ENCODE peak calls at places on chromosomes 3 and 15, in six cellular contexts. I, D, H, G, C and P are unnamed samples.

GRCh38 chr15:51224428-51224827 is 114.0 kb downstream of the CYP19A1 start:
- DNase-seq in I (no peak), D (peak), H (no peak), G (no peak), C (no peak), P (no peak)

GRCh38 chr15:63992300-63992699 is 54.0 kb downstream of the DAPK2 start:
- DNase-seq in I (no peak), D (no peak), H (no peak), G (no peak), C (no peak), P (no peak)

GRCh38 chr3:27789420-27789819 is 67.3 kb upstream of the EOMES start:
- DNase-seq in I (no peak), D (no peak), H (no peak), G (no peak), C (no peak), P (no peak)

GRCh38 chr15:57769266-57769665 is 62.8 kb downstream of the POLR2M start:
- DNase-seq in I (peak), D (peak), H (no peak), G (no peak), C (no peak), P (no peak)

GRCh38 chr15:77415450-77416448 is 4.2 kb downstream of the PEAK1 start:
- DNase-seq in I (no peak), D (peak), H (no peak), G (peak), C (no peak), P (no peak)

GRCh38 chr3:155418426-155418825 is 124.9 kb upstream of the STRIT1 start:
- DNase-seq in I (no peak), D (peak), H (no peak), G (peak), C (peak), P (no peak)

GRCh38 chr15:74613953-74614743 is 1.5 kb upstream of the CLK3 start:
- DNase-seq in I (no peak), D (no peak), H (no peak), G (peak), C (peak), P (no peak)

GRCh38 chr15:84891339-84891738 is 6.9 kb downstream of the SLC28A1 start:
- DNase-seq in I (peak), D (no peak), H (no peak), G (no peak), C (no peak), P (no peak)

GRCh38 chr15:29925227-29926082 is 103.2 kb upstream of the TJP1 start:
- DNase-seq in I (no peak), D (peak), H (peak), G (peak), C (peak), P (peak)

GRCh38 chr15:72970965-72971746 is 81.1 kb upstream of the NEO1 start:
- DNase-seq in I (no peak), D (peak), H (no peak), G (no peak), C (no peak), P (no peak)

GRCh38 chr15:99983894-99984293 is 250.7 kb upstream of the LYSMD4 start:
- DNase-seq in I (no peak), D (no peak), H (no peak), G (peak), C (peak), P (no peak)

GRCh38 chr3:14137004-14137403 is 12.2 kb downstream of the TMEM43 start:
- DNase-seq in I (peak), D (no peak), H (no peak), G (no peak), C (no peak), P (no peak)

GRCh38 chr15:101615986-101616848 is 36.0 kb downstream of the TM2D3 start:
- DNase-seq in I (no peak), D (peak), H (no peak), G (peak), C (peak), P (peak)

GRCh38 chr3:177561769-177562360 is 364.6 kb upstream of the TBL1XR1 start:
- DNase-seq in I (no peak), D (no peak), H (no peak), G (no peak), C (no peak), P (no peak)

GRCh38 chr3:196661400-196661799 is 21.9 kb downstream of the NRROS start:
- DNase-seq in I (no peak), D (no peak), H (no peak), G (no peak), C (no peak), P (no peak)

GRCh38 chr3:108333951-108334350 is 37.6 kb downstream of the HHLA2 start:
- DNase-seq in I (no peak), D (no peak), H (no peak), G (no peak), C (no peak), P (no peak)

GRCh38 chr3:110808630-110809029 is 263.0 kb upstream of the NECTIN3 start:
- DNase-seq in I (no peak), D (no peak), H (no peak), G (no peak), C (no peak), P (no peak)

GRCh38 chr3:8841472-8841871 is 72.1 kb upstream of the OXTR start:
- DNase-seq in I (no peak), D (no peak), H (no peak), G (no peak), C (no peak), P (no peak)

GRCh38 chr15:66830358-66830757 is 128.3 kb downstream of the SMAD6 start:
- DNase-seq in I (no peak), D (peak), H (no peak), G (no peak), C (no peak), P (no peak)
- TF ChIP-seq CTCF in I (no peak), D (no peak), H (no peak), G (no peak), C (no peak), P (no peak)

DNA sequence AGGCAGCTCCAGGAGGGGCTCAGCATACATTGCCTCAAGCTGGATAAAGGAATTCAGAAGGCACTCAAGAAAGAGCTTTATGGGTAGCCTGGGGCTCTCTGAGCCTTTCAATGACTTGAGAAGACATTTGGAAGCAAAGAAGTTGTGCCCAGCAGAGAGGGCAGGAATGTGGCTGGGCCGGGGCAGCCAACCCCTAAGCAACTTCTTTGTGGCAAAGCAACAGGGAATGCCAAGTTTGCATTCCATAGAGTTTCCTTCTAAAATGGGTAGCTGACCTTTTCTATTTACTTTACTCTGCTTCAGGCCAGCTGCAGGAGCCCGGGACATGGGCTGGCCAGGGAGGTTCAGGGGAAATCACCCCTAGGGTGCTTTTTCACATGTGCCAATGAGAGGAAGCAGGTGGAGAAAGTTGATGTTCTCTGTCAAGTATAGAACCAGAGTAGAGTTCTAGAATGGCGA is 45.6 kb downstream of the CCDC12 start:
- DNase-seq in I (no peak), D (no peak), H (peak), G (no peak), C (no peak), P (no peak)
- TF ChIP-seq CTCF in I (no peak), D (no peak), H (no peak), G (no peak), C (no peak), P (no peak)

DNA sequence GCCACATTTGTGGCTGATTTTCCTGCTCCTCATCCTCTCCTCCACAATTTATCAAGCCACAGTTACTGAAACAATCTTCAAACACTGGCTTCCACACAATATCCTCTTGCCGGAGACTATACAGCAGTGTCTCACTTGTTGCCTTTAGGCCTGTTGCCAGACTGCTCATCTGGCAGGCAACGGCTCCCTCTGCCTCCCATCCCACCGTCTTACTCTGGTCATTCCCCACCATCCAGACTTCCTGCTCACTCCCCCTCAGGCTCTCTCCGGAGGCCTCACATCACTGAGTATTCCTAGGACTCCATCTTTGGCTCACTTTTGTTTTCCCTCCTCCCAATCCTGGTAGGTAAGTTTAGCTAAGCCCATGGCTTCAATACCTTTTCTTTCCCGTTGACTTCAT is 301.9 kb downstream of the IL20RB start:
- DNase-seq in I (no peak), D (no peak), H (no peak), G (peak), C (no peak), P (no peak)
- TF ChIP-seq CTCF in I (no peak), D (no peak), H (no peak), G (peak), C (no peak), P (no peak)

DNA sequence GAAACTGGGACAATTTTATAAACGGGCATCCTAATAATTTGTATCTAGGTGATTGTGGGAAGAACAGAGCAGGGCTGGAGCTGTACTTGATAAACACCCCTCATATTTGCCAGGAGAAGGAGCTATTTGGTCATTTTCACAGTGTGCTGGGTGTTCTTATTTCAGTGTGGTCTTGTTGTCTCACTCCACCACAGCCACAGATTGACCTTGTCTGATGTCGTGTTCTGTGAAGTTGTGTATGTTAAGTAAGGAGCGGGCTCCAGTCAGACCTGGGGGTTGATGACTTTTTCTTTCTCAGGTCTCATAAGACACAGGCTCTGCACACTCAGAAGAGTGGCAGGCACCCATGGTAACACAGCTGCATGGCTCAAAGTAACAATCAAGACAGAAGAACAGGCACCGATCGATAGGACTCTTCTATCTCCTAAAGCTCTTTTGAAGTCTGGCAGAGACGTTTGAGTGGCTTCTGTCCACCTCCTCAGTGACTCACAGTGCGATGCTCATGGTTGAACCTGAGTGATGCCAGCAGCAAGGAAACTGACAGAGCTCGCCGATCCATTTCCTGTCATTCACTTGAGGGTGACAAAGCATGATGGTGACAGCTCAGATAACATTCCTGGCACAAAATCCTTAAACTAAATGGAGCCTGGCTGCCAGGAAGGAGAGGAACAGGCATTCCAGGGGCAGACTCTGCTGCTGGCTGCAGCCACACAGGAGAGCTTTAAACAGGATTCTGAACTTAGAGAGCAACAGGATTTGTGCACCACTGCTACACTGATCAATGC is 20.8 kb downstream of the DPH3 start:
- DNase-seq in I (no peak), D (peak), H (no peak), G (no peak), C (no peak), P (peak)
- TF ChIP-seq CTCF in I (no peak), D (no peak), H (no peak), G (no peak), C (no peak), P (no peak)

GRCh38 chr3:104460477-104461406 is 906.0 kb upstream of the ALCAM start:
- DNase-seq in I (no peak), D (peak), H (no peak), G (peak), C (no peak), P (no peak)
- TF ChIP-seq CTCF in I (no peak), D (peak), H (peak), G (peak), C (peak), P (no peak)

GRCh38 chr3:52072020-52072419 is 15.6 kb upstream of the DUSP7 start:
- DNase-seq in I (no peak), D (no peak), H (peak), G (no peak), C (no peak), P (no peak)

GRCh38 chr3:52072471-52072870 is 16.1 kb upstream of the DUSP7 start:
- DNase-seq in I (no peak), D (no peak), H (no peak), G (no peak), C (no peak), P (no peak)

GRCh38 chr3:52069135-52069534 is 12.8 kb upstream of the DUSP7 start:
- DNase-seq in I (no peak), D (no peak), H (no peak), G (no peak), C (no peak), P (no peak)

GRCh38 chr3:52069891-52070290 is 13.5 kb upstream of the DUSP7 start:
- DNase-seq in I (no peak), D (no peak), H (no peak), G (no peak), C (no peak), P (no peak)

DNA sequence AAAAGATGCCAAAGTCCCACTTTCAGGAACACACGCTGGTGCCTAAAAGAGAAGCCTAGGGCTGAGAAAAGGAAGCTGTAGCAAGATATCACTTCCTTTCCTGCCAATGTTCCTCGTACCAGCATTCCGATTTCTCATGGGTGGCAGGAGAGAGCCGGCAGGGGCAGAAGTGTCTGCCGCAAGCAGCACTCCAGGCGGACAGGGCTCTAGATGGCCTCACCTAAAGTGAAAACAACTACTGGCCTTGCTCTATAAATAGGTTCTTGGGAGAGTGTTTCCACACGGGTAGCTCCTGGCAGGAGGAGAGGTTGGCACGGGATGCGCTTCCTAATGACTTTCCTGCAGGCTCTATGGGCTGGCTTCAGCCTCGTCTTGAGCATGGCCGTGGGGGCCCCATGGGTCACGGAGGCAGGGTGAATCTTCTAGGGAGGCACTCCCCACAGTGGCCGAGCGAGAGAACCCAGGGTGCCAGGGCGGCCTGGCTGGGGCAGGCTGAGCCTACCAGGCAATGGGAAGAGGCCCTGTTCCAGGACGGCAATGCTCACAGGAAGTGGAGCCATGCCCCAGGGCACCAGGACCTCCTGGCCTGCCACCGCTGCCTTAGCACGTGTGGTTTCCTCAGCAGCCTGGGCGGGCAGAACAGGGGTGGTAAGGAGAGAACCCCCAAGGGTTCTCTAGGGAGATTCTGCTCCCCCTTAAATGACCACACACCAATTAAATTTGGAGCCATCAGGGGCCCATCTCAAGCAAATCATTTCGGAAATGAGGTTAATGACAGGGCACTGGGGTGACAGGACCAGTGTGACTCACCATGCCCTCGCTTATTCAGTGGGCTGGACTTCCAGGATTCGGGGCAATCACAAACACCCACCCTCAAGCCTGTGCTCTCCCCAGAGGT is 14.6 kb upstream of the DUSP7 start:
- DNase-seq in I (no peak), D (no peak), H (peak), G (no peak), C (no peak), P (no peak)
- TF ChIP-seq CTCF in I (no peak), D (no peak), H (no peak), G (no peak), C (no peak), P (no peak)

GRCh38 chr15:28273468-28273867 is 48.5 kb downstream of the HERC2 start:
- DNase-seq in I (no peak), D (peak), H (no peak), G (peak), C (peak), P (no peak)
- TF ChIP-seq CTCF in I (no peak), D (peak), H (no peak), G (no peak), C (peak), P (no peak)

DNA sequence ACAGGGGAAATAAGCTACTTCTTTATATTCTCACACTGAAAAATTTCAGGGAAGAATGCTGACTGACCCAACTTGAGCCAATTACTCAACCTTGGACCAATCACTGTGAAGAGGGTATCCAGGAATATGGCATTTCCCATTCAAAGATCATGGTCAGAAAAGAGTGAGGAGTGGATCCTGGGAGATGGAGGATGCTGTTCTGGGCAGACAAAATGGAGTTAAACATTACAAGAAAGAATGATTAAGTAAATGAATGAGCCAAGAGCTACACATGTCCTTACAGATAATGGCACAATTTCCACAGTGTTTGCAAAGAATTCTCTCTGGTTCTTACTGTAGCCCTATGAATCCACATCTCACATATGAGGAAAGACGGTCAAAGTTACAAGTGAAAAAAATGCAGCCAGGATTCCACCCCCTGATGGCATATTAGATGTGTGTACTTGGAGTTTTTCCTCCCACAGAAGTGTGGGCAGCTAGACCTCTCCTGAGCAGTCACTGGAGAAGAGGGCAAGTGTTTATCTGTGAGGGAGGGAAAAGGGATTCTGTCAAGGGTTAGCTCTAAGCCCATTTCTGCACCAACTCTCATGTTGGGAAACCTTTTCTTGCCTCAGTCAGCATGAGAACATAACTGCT is 33.8 kb downstream of the AMOTL2 start:
- DNase-seq in I (no peak), D (no peak), H (no peak), G (no peak), C (no peak), P (no peak)
- TF ChIP-seq CTCF in I (no peak), D (no peak), H (no peak), G (no peak), C (no peak), P (no peak)

DNA sequence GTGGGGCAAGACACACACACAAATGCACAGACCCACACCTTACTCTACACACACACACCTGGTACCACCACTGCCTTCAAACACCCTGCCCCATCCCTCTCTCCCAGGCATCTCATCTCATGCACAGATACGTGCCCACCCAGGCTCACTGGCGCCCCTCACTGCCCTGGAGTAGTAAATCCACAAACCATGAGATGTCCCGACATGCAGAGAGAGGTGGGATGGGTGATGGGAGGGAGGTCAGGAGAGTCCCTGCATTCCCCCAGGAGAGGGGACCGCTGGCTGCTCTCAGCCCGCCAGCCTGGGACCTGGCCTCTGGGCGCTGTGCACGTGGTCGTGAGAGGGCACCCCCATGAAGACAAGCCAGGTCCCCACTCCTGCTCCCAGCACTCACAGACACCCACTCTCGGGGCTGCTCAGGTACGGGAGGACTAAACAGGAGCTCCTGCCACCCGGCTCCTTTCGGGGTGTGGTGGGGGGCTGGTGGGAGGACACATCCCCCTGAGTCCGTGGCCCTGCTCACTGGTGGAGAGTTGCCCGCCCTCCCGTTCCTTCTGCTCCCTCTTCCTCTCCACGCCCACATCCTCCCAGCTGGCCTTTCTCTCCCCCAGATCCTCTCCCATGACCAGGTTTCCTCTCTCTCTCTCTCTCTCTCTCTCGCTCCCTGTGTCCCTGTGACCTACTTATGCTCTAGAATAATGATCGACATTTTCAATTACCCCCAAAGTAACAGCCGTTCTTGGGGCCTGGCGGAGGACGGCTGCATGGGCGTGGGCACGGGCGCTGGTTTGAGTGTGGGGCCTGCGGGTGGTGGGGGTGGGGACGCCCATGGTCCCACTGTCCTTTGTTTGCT is 18.8 kb upstream of the CSPG4 start:
- DNase-seq in I (no peak), D (peak), H (peak), G (peak), C (no peak), P (no peak)
- TF ChIP-seq CTCF in I (no peak), D (no peak), H (no peak), G (peak), C (no peak), P (no peak)